ENCODE peak calls at places on chromosomes 12 and 14, in six cellular contexts. B is cardiac muscle cell, L is astrocyte, J is HCT116, S is uterus, V is psoas muscle. M is an unnamed sample. For H3K4me1, the result is how much of the 10 kb centered on the place peaks cover.

GRCh38 chr14:75310295-75311059 is 31.8 kb downstream of the FOS start:
- DNase-seq in B (peak), L (peak), J (no peak), S (peak), V (peak), M (peak)

GRCh38 chr12:91432079-91432478 is 249.5 kb upstream of the DCN start:
- DNase-seq in B (peak), L (peak), J (no peak), S (no peak), V (no peak), M (no peak)

GRCh38 chr12:114697741-114698565 is 14.0 kb upstream of the TBX3 start:
- DNase-seq in B (peak), L (no peak), J (no peak), S (no peak), V (no peak), M (no peak)

GRCh38 chr12:86389949-86390348 is 133.8 kb upstream of the MGAT4C start:
- DNase-seq in B (peak), L (peak), J (no peak), S (no peak), V (no peak), M (no peak)

GRCh38 chr12:12804011-12804410 is 9.1 kb upstream of the DDX47 start:
- DNase-seq in B (no peak), L (no peak), J (no peak), S (no peak), V (no peak), M (no peak)

GRCh38 chr12:12024958-12025682 is 45.6 kb upstream of the BCL2L14 start:
- DNase-seq in B (no peak), L (no peak), J (no peak), S (no peak), V (no peak), M (no peak)

GRCh38 chr12:50053583-50053982 is 3.8 kb upstream of the ASIC1 start:
- DNase-seq in B (no peak), L (no peak), J (no peak), S (no peak), V (no peak), M (no peak)

GRCh38 chr12:12564911-12565310 is 2.2 kb upstream of the DUSP16 start:
- DNase-seq in B (no peak), L (no peak), J (no peak), S (no peak), V (no peak), M (no peak)

GRCh38 chr14:21026251-21026987 is 1.6 kb upstream of the NDRG2 start:
- DNase-seq in B (no peak), L (no peak), J (no peak), S (peak), V (peak), M (no peak)

GRCh38 chr14:75435473-75435872 is 7.7 kb downstream of the JDP2 start:
- DNase-seq in B (no peak), L (no peak), J (no peak), S (no peak), V (no peak), M (no peak)

GRCh38 chr12:52246720-52247621 is 13.9 kb downstream of the KRT7 start:
- DNase-seq in B (no peak), L (no peak), J (peak), S (no peak), V (no peak), M (no peak)

GRCh38 chr12:52248541-52249035 is 15.5 kb downstream of the KRT7 start:
- DNase-seq in B (no peak), L (no peak), J (no peak), S (no peak), V (no peak), M (no peak)

GRCh38 chr12:52249041-52249461 is 16.0 kb downstream of the KRT7 start:
- DNase-seq in B (no peak), L (no peak), J (no peak), S (no peak), V (peak), M (peak)

GRCh38 chr12:52249511-52250047 is 16.5 kb downstream of the KRT7 start:
- DNase-seq in B (no peak), L (no peak), J (no peak), S (no peak), V (no peak), M (no peak)

DNA sequence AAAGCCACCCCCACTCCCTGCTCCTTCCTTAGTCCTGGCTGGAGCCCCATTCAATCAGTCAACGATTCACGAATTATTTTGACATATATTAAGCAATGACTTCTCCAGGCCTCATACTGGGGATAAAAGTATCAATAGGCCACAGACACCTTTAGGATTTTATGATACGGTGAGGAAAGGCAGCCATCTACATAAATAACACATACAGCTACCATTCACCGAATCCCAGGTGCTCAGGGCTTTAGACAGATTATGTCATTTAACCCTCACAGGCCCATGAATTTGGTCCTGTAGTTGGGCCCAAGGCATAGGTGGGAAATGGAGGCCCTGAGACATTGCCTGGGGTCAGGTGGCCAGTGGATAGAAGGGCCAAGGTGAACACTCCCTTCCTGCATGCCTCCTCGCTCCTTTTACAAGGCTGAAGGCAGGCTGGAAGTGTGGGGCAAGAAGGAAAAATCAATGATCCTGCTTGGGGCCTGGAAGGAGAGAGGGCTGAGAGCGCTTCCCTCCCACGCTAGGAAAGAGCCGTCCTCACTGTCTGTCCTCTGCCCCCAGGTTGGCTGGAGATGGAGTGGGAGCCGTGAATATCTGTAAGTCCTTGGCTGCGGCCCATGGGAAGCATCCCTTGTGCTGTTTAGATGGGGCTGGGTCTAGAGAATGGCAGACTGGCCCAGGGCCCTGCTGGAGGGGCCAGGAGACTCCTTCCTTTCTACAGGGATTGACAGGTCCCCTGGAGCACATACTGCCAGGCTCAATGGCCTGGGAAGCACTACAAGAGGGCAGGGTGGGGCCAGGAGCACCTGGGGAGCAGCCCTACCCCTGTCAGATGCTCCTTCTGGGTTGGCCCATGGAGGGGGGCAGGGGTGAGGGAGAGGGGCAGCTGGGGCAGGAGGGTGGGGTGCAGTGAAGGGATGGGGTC is 14.8 kb downstream of the KRT7 start:
- DNase-seq in B (no peak), L (no peak), J (no peak), S (no peak), V (no peak), M (no peak)
- H3K4me1 ChIP-seq in B (under half), L (under half), J (half or more), S (under half), V (under half), M (under half)

GRCh38 chr14:105178868-105179140 is 2.3 kb downstream of the NUDT14 start:
- DNase-seq in B (no peak), L (no peak), J (no peak), S (no peak), V (no peak), M (no peak)
- H3K4me1 ChIP-seq in B (under half), L (under half), J (under half), S (under half), V (under half), M (under half)

DNA sequence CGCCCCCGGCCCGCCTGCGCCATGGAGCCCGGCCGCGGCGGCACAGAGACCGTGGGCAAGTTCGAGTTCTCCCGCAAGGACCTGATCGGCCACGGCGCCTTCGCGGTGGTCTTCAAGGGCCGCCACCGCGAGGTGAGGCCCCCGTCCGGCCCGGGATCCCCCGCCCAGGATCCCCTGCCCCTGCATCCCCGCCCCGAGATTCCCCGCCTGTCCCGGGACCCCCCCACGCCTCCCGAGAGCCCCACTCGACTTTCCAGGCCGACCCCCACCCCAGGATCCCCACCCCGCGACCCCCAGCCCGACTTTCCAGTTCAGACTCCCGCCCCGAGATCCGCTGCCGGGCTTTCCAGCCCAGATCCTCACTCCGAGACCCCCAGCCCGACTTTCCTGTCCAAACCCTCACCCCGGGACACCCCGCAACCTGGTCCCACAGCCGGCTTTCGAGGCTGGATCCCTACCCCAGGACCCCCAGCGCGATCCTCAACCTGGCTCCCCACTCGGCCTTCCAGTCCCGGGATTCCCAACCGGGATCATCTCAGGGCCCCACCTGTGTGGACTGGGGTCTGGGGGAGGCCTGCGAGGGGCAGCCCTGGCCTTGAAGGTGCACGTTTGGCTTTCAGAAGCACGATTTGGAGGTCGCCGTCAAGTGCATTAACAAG is 688 bp downstream of the ULK1 start:
- DNase-seq in B (no peak), L (no peak), J (no peak), S (no peak), V (no peak), M (no peak)
- H3K4me1 ChIP-seq in B (under half), L (under half), J (under half), S (under half), V (under half), M (under half)

GRCh38 chr12:65935906-65936528 is 111.7 kb downstream of the HMGA2 start:
- DNase-seq in B (peak), L (no peak), J (no peak), S (no peak), V (no peak), M (no peak)
- H3K4me1 ChIP-seq in B (under half), L (under half), J (half or more), S (under half), V (under half), M (under half)

DNA sequence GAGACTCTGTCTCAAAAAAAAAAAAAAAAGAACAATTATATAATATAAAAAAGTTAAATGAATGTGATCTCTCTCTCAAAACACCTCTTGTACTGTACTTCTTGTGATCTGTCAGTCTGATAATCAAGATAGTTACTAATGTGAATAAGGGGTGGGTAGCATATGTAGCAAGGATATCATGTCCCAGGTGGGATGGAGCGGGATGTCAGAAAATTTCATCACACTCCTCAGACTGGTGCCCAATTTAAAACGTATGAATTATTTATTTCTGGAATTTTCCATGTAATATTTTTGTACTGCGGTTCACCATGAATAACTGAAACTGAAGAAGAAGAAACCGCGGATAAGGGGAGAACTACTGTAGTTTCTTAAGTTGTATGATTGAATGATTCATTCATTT is 11.0 kb downstream of the CNOT2 start:
- DNase-seq in B (no peak), L (no peak), J (no peak), S (no peak), V (no peak), M (no peak)
- H3K4me1 ChIP-seq in B (under half), L (under half), J (under half), S (under half), V (half or more), M (under half)

GRCh38 chr14:95510804-95511203 is 5.6 kb downstream of the SYNE3 start:
- DNase-seq in B (no peak), L (no peak), J (no peak), S (no peak), V (no peak), M (no peak)
- H3K4me1 ChIP-seq in B (under half), L (under half), J (under half), S (under half), V (half or more), M (under half)

GRCh38 chr14:69675877-69676416 is 64.6 kb downstream of the SUSD6 start:
- DNase-seq in B (no peak), L (no peak), J (no peak), S (no peak), V (no peak), M (no peak)
- H3K4me1 ChIP-seq in B (under half), L (under half), J (under half), S (under half), V (half or more), M (under half)